ENCODE peak calls at places on chromosomes 2 and 18, in eight cellular contexts. J is CD8-positive, alpha-beta T cell; B is A549; U is fibroblast of lung; S is OCI-LY7; O is tibial artery; V is IMR-90; N is cardiac muscle cell. M is an unnamed sample.

GRCh38 chr18:35710581-35710980 is 129.0 kb downstream of the GALNT1 start:
- DNase-seq in J (no peak), B (no peak), U (no peak), S (no peak), O (no peak), V (no peak), N (no peak), M (no peak)

GRCh38 chr2:46364797-46365457 is 67.7 kb downstream of the EPAS1 start:
- DNase-seq in J (peak; percentile 38), B (peak; percentile 50), U (peak; percentile 80), S (peak; percentile 56), O (no peak), V (peak; percentile 72), N (peak; percentile 76), M (peak; percentile 69)

GRCh38 chr2:218618102-218618860 is 10.6 kb downstream of the PLCD4 start:
- DNase-seq in J (no peak), B (no peak), U (peak; percentile 19), S (peak; percentile 23), O (no peak), V (no peak), N (no peak), M (peak; percentile 45)

GRCh38 chr18:68461635-68462034 is 253.3 kb downstream of the TMX3 start:
- DNase-seq in J (no peak), B (no peak), U (no peak), S (no peak), O (no peak), V (no peak), N (no peak), M (no peak)

GRCh38 chr2:18596993-18597392 is 7.6 kb upstream of the NT5C1B start:
- DNase-seq in J (no peak), B (no peak), U (no peak), S (no peak), O (no peak), V (no peak), N (no peak), M (no peak)

GRCh38 chr2:65456886-65457285 is 24.5 kb upstream of the SPRED2 start:
- DNase-seq in J (no peak), B (no peak), U (no peak), S (no peak), O (no peak), V (no peak), N (no peak), M (no peak)

GRCh38 chr18:36752929-36753865 is 75.6 kb downstream of the TPGS2 start:
- DNase-seq in J (no peak), B (no peak), U (no peak), S (no peak), O (no peak), V (peak; percentile 49), N (peak; percentile 63), M (no peak)

GRCh38 chr2:105677901-105678300 is 66.8 kb upstream of the NCK2 start:
- DNase-seq in J (no peak), B (no peak), U (no peak), S (no peak), O (no peak), V (no peak), N (no peak), M (no peak)

GRCh38 chr2:223043164-223043941 is 8.6 kb upstream of the KCNE4 start:
- DNase-seq in J (no peak), B (no peak), U (no peak), S (no peak), O (no peak), V (no peak), N (no peak), M (peak; percentile 92)

GRCh38 chr2:38534746-38535403 is 67.9 kb downstream of the HNRNPLL start:
- DNase-seq in J (no peak), B (no peak), U (no peak), S (no peak), O (no peak), V (no peak), N (no peak), M (no peak)

GRCh38 chr2:130744287-130745117 is 10.8 kb upstream of the AMER3 start:
- DNase-seq in J (no peak), B (no peak), U (no peak), S (no peak), O (no peak), V (no peak), N (no peak), M (no peak)

GRCh38 chr2:20588918-20589871 is 61.7 kb downstream of the HS1BP3 start:
- DNase-seq in J (no peak), B (no peak), U (no peak), S (no peak), O (peak; percentile 15), V (no peak), N (no peak), M (no peak)

GRCh38 chr2:88342749-88343148 is 109.7 kb downstream of the FOXI3 start:
- DNase-seq in J (no peak), B (no peak), U (no peak), S (no peak), O (no peak), V (no peak), N (no peak), M (no peak)

GRCh38 chr2:225725726-225726125 is 326.2 kb downstream of the NYAP2 start:
- DNase-seq in J (no peak), B (no peak), U (no peak), S (no peak), O (no peak), V (peak; percentile 18), N (no peak), M (no peak)

GRCh38 chr2:240983361-240983995 is 14.9 kb upstream of the SNED1 start:
- DNase-seq in J (peak; percentile 67), B (peak; percentile 13), U (peak; percentile 47), S (peak; percentile 74), O (peak; percentile 20), V (peak; percentile 16), N (peak; percentile 54), M (peak; percentile 66)

GRCh38 chr18:28013064-28013463 is 163.9 kb downstream of the CDH2 start:
- DNase-seq in J (no peak), B (no peak), U (peak; percentile 52), S (no peak), O (no peak), V (peak; percentile 23), N (peak; percentile 40), M (peak; percentile 36)

GRCh38 chr2:99861376-99861760 is 281.0 kb downstream of the AFF3 start:
- DNase-seq in J (no peak), B (no peak), U (no peak), S (peak; percentile 67), O (no peak), V (peak; percentile 66), N (peak; percentile 19), M (no peak)

GRCh38 chr2:98869868-98870267 is 66.2 kb downstream of the CRACDL start:
- DNase-seq in J (no peak), B (no peak), U (no peak), S (no peak), O (no peak), V (no peak), N (no peak), M (no peak)

GRCh38 chr2:60958800-60959199 is 58.7 kb upstream of the PEX13 start:
- DNase-seq in J (no peak), B (no peak), U (no peak), S (no peak), O (no peak), V (peak; percentile 85), N (peak; percentile 34), M (no peak)

GRCh38 chr2:150478206-150478974 is 9.1 kb downstream of the RND3 start:
- DNase-seq in J (no peak), B (no peak), U (peak; percentile 25), S (no peak), O (no peak), V (peak; percentile 31), N (no peak), M (no peak)

GRCh38 chr2:229715895-229716507 is 1.6 kb upstream of the DNER start:
- DNase-seq in J (peak; percentile 13), B (peak; percentile 30), U (peak; percentile 29), S (peak; percentile 55), O (no peak), V (no peak), N (peak; percentile 23), M (peak; percentile 67)

DNA sequence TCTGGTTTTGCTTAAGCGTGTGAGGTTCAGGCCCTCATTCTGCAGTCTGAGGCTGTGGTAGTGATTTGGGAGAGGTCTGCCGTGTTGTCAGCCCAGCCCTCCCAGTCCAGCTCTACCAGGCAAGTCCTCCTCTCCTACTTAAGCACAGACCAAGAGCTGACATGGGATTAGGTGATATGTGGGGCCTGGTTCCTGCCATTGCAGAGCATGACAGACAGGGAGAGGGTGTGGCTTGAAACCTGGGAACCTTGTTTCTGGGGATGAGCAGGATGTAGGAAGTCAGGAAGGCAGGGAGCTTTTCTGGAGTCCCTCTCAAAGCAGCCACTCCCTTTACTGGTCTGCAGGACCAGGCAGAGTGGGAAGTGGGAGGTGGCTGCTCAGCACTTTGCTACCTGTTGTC is 38.6 kb downstream of the PTPRM start:
- DNase-seq in J (no peak), B (no peak), U (no peak), S (no peak), O (no peak), V (no peak), N (no peak), M (no peak)
- H3K4me1 ChIP-seq in J (no peaks in the 10 kb centered on the region), B (peaks cover 32% of the 10 kb centered on the region), U (peaks cover 7% of the 10 kb centered on the region), S (no peaks in the 10 kb centered on the region), O (peaks cover 29% of the 10 kb centered on the region), V (peaks cover 25% of the 10 kb centered on the region), N (peaks cover 40% of the 10 kb centered on the region), M (no peaks in the 10 kb centered on the region)

GRCh38 chr2:181656450-181657261 is at the start of gene CERKL:
- DNase-seq in J (no peak), B (peak; percentile 64), U (peak; percentile 14), S (no peak), O (no peak), V (peak; percentile 2), N (peak; percentile 26), M (no peak)
- TF ChIP-seq CTCF in J (no peak), B (no peak), U (no peak), S (no peak), O (no peak), V (no peak), N (peak; percentile 11), M (no peak)

GRCh38 chr18:22168360-22168921 is 948 bp upstream of the GATA6 start:
- DNase-seq in J (no peak), B (peak; percentile 60), U (peak; percentile 26), S (no peak), O (peak; percentile 42), V (no peak), N (peak; percentile 47), M (peak; percentile 42)
- H3K4me3 ChIP-seq in J (no peak overlapping the region), B (peak overlapping the region; percentile 72), U (peak overlapping the region; percentile 66), S (no peak overlapping the region), O (peak overlapping the region; percentile 93), V (peak overlapping the region; percentile 77), N (peak overlapping the region; percentile 94), M (peak overlapping the region; percentile 56)

GRCh38 chr2:203021986-203022385 is 7.3 kb downstream of the NBEAL1 start:
- DNase-seq in J (no peak), B (no peak), U (no peak), S (no peak), O (no peak), V (no peak), N (peak; percentile 33), M (no peak)

GRCh38 chr2:203018181-203018580 is 3.5 kb downstream of the NBEAL1 start:
- DNase-seq in J (no peak), B (no peak), U (peak; percentile 47), S (no peak), O (no peak), V (peak; percentile 38), N (peak; percentile 27), M (no peak)

GRCh38 chr2:203016716-203017115 is 2.0 kb downstream of the NBEAL1 start:
- DNase-seq in J (no peak), B (no peak), U (no peak), S (no peak), O (no peak), V (no peak), N (no peak), M (no peak)

GRCh38 chr2:203022751-203023150 is 8.1 kb downstream of the NBEAL1 start:
- DNase-seq in J (no peak), B (no peak), U (peak; percentile 38), S (no peak), O (no peak), V (peak; percentile 42), N (peak; percentile 21), M (no peak)

GRCh38 chr2:203019142-203019541 is 4.5 kb downstream of the NBEAL1 start:
- DNase-seq in J (no peak), B (no peak), U (no peak), S (no peak), O (no peak), V (no peak), N (no peak), M (no peak)
- H3K4me1 ChIP-seq in J (peaks cover 31% of the 10 kb centered on the region), B (peaks cover 52% of the 10 kb centered on the region), U (no peaks in the 10 kb centered on the region), S (peaks cover 18% of the 10 kb centered on the region), O (peaks cover 16% of the 10 kb centered on the region), V (peaks cover 4% of the 10 kb centered on the region), N (peaks cover 32% of the 10 kb centered on the region), M (peaks cover 31% of the 10 kb centered on the region)

M was measured in A673.